ENCODE peak calls at places on chromosomes 5 and 9, in ten cellular contexts. One of them, this sample, is unnamed. For H3K27me3, the result is how much of the 10 kb centered on the place peaks cover.

GRCh38 chr9:136576269-136576626 is 30.4 kb upstream of the NOTCH1 start:
- DNase-seq in cardiac muscle cell: no peak
- DNase-seq in spleen: no peak
- DNase-seq in heart right ventricle: no peak
- DNase-seq in foreskin keratinocyte: peak
- DNase-seq in uterus: no peak
- DNase-seq in breast epithelium: peak
- DNase-seq in K562: no peak
- DNase-seq in CD8-positive, alpha-beta T cell: no peak
- DNase-seq in AG04450: no peak
- DNase-seq in this sample: peak

GRCh38 chr5:61256474-61256873 is 75.6 kb upstream of the ZSWIM6 start:
- DNase-seq in cardiac muscle cell: no peak
- DNase-seq in spleen: no peak
- DNase-seq in heart right ventricle: peak
- DNase-seq in foreskin keratinocyte: no peak
- DNase-seq in uterus: peak
- DNase-seq in breast epithelium: no peak
- DNase-seq in K562: no peak
- DNase-seq in CD8-positive, alpha-beta T cell: no peak
- DNase-seq in AG04450: no peak
- DNase-seq in this sample: peak

GRCh38 chr9:127448112-127448805 is 2.9 kb downstream of the RPL12 start:
- DNase-seq in cardiac muscle cell: no peak
- DNase-seq in spleen: no peak
- DNase-seq in heart right ventricle: no peak
- DNase-seq in foreskin keratinocyte: no peak
- DNase-seq in uterus: no peak
- DNase-seq in breast epithelium: no peak
- DNase-seq in K562: no peak
- DNase-seq in CD8-positive, alpha-beta T cell: no peak
- DNase-seq in AG04450: no peak
- DNase-seq in this sample: no peak

GRCh38 chr9:134357631-134358025 is 31.4 kb downstream of the RXRA start:
- DNase-seq in cardiac muscle cell: no peak
- DNase-seq in spleen: no peak
- DNase-seq in heart right ventricle: no peak
- DNase-seq in foreskin keratinocyte: peak
- DNase-seq in uterus: no peak
- DNase-seq in breast epithelium: no peak
- DNase-seq in K562: no peak
- DNase-seq in CD8-positive, alpha-beta T cell: no peak
- DNase-seq in AG04450: no peak
- DNase-seq in this sample: no peak

GRCh38 chr9:101028346-101029299 is at the start of gene PLPPR1:
- DNase-seq in cardiac muscle cell: peak
- DNase-seq in spleen: peak
- DNase-seq in heart right ventricle: no peak
- DNase-seq in foreskin keratinocyte: peak
- DNase-seq in uterus: no peak
- DNase-seq in breast epithelium: peak
- DNase-seq in K562: no peak
- DNase-seq in CD8-positive, alpha-beta T cell: no peak
- DNase-seq in AG04450: no peak
- DNase-seq in this sample: peak

GRCh38 chr5:168354397-168354796 is 63.0 kb downstream of the WWC1 start:
- DNase-seq in cardiac muscle cell: no peak
- DNase-seq in spleen: no peak
- DNase-seq in heart right ventricle: no peak
- DNase-seq in foreskin keratinocyte: no peak
- DNase-seq in uterus: no peak
- DNase-seq in breast epithelium: no peak
- DNase-seq in K562: no peak
- DNase-seq in CD8-positive, alpha-beta T cell: no peak
- DNase-seq in AG04450: no peak
- DNase-seq in this sample: no peak

GRCh38 chr5:137304227-137304874 is 194.8 kb downstream of the SPOCK1 start:
- DNase-seq in cardiac muscle cell: no peak
- DNase-seq in spleen: no peak
- DNase-seq in heart right ventricle: peak
- DNase-seq in foreskin keratinocyte: no peak
- DNase-seq in uterus: no peak
- DNase-seq in breast epithelium: peak
- DNase-seq in K562: no peak
- DNase-seq in CD8-positive, alpha-beta T cell: no peak
- DNase-seq in AG04450: no peak
- DNase-seq in this sample: no peak

GRCh38 chr5:14222182-14222581 is 79.0 kb downstream of the TRIO start:
- DNase-seq in cardiac muscle cell: no peak
- DNase-seq in spleen: no peak
- DNase-seq in heart right ventricle: no peak
- DNase-seq in foreskin keratinocyte: no peak
- DNase-seq in uterus: no peak
- DNase-seq in breast epithelium: no peak
- DNase-seq in K562: no peak
- DNase-seq in CD8-positive, alpha-beta T cell: no peak
- DNase-seq in AG04450: no peak
- DNase-seq in this sample: no peak

GRCh38 chr9:116475201-116475600 is 211.9 kb upstream of the TRIM32 start:
- DNase-seq in cardiac muscle cell: no peak
- DNase-seq in spleen: no peak
- DNase-seq in heart right ventricle: no peak
- DNase-seq in foreskin keratinocyte: peak
- DNase-seq in uterus: no peak
- DNase-seq in breast epithelium: no peak
- DNase-seq in K562: peak
- DNase-seq in CD8-positive, alpha-beta T cell: no peak
- DNase-seq in AG04450: no peak
- DNase-seq in this sample: no peak

GRCh38 chr9:95341262-95342011 is 23.9 kb upstream of the FANCC start:
- DNase-seq in cardiac muscle cell: peak
- DNase-seq in spleen: no peak
- DNase-seq in heart right ventricle: peak
- DNase-seq in foreskin keratinocyte: no peak
- DNase-seq in uterus: no peak
- DNase-seq in breast epithelium: no peak
- DNase-seq in K562: no peak
- DNase-seq in CD8-positive, alpha-beta T cell: no peak
- DNase-seq in AG04450: no peak
- DNase-seq in this sample: no peak

DNA sequence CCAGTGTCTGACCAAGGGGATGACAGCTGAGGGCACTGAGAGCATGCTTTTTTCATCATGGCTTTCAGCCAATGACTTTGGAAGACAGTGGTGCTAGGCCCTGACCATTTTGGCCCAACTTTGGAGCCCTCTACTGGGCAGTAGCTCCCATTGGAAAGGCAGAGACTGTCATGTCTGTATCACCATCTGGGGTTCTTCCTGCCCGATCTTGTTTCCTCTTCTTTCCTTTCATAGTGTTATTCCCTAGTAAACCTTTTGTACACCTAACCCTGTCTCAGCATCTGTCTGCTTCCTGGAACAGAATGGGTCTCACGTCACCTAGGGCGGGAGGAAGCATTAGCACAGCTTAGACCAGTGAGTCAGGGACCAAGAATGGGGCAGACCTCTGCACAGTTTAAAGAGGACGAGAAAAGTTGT is 97.4 kb upstream of the MAST4 start:
- DNase-seq in cardiac muscle cell: no peak
- DNase-seq in spleen: no peak
- DNase-seq in heart right ventricle: peak
- DNase-seq in foreskin keratinocyte: peak
- DNase-seq in uterus: no peak
- DNase-seq in breast epithelium: no peak
- DNase-seq in K562: peak
- DNase-seq in CD8-positive, alpha-beta T cell: no peak
- DNase-seq in AG04450: no peak
- DNase-seq in this sample: no peak
- TF ChIP-seq CTCF in cardiac muscle cell: peak
- TF ChIP-seq CTCF in spleen: peak
- TF ChIP-seq CTCF in heart right ventricle: peak
- TF ChIP-seq CTCF in foreskin keratinocyte: peak
- TF ChIP-seq CTCF in uterus: no peak
- TF ChIP-seq CTCF in breast epithelium: no peak
- TF ChIP-seq CTCF in K562: peak
- TF ChIP-seq CTCF in CD8-positive, alpha-beta T cell: no peak
- TF ChIP-seq CTCF in AG04450: no peak
- TF ChIP-seq CTCF in this sample: peak

DNA sequence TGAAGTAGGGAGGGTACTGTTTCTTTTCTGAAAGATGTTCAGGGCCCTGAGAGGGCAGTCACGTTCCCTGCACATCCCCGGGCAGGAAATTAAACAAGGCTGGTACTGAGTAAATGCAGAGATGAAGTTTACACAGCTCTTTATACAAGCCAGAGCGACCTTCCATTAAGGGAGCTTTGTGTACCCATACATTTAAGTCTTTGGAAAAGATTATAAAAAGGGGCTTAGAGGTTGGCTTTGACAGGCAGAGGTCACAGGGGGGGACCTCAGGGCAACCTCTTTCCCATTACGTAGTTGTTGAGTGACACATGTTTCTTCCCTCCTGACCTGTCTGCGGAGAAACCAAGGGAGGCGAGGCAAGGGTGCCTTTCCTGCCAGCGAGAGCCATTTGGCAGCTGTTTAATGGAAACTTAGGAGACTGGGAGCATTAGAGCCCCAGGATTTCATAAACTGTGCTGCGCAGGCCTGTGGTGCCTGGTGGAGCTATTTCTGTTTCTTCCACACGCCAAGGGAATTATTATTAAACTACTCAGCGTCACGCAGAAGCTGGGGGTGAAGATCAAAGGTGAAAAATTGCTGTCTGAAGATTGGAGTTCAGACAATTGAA is 3.1 kb upstream of the SMIM32 start:
- DNase-seq in cardiac muscle cell: no peak
- DNase-seq in spleen: no peak
- DNase-seq in heart right ventricle: no peak
- DNase-seq in foreskin keratinocyte: no peak
- DNase-seq in uterus: no peak
- DNase-seq in breast epithelium: no peak
- DNase-seq in K562: no peak
- DNase-seq in CD8-positive, alpha-beta T cell: no peak
- DNase-seq in AG04450: no peak
- DNase-seq in this sample: no peak
- H3K27me3 ChIP-seq in cardiac muscle cell: under half
- H3K27me3 ChIP-seq in spleen: under half
- H3K27me3 ChIP-seq in heart right ventricle: half or more
- H3K27me3 ChIP-seq in foreskin keratinocyte: half or more
- H3K27me3 ChIP-seq in uterus: under half
- H3K27me3 ChIP-seq in breast epithelium: under half
- H3K27me3 ChIP-seq in K562: half or more
- H3K27me3 ChIP-seq in CD8-positive, alpha-beta T cell: under half
- H3K27me3 ChIP-seq in AG04450: half or more
- H3K27me3 ChIP-seq in this sample: under half

DNA sequence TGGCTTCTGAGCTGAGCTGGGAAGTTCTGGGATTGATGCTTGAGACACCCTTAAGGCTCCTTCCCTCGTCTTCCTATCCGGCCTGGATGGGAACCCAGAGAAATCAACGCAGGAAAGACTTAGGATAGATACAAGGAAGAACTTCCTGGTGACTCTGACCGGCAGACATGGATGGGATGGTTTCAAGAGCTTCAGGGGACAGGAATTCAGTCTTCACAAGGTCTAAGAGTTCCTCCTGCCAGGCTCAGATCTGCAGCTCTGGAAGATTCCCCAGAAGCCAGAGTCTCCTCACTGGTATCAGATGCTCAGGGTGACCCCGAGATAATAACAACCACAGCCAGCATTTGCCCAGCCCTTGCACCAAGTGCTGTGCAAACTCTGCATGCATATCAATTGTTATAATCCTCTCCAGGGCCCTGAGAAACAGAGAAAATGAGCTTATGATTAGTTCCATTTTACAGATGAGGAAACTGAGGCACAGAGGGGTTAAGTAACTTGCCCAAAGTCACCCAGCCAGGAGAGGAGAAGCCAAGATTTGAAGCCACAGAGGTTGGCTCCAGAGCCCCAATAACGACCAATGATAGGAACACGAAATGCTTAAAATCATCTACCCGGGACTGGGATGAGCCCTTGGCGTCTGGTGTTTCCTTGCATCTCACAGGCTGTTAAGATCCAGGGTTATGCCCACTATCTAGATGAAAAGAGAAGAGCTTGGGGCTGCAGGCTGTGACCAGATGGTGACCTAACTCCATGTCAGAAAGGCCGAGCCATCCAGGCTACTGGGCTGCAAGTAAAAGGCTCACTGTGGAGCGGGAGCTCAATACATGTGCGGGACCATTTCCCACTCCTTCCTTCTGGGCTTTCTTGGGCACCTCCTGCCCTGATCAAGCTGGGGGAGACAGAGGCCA is 119.8 kb downstream of the C9orf50 start:
- DNase-seq in cardiac muscle cell: no peak
- DNase-seq in spleen: no peak
- DNase-seq in heart right ventricle: no peak
- DNase-seq in foreskin keratinocyte: no peak
- DNase-seq in uterus: no peak
- DNase-seq in breast epithelium: no peak
- DNase-seq in K562: no peak
- DNase-seq in CD8-positive, alpha-beta T cell: no peak
- DNase-seq in AG04450: no peak
- DNase-seq in this sample: no peak
- H3K27ac ChIP-seq in cardiac muscle cell: peak
- H3K27ac ChIP-seq in spleen: peak
- H3K27ac ChIP-seq in heart right ventricle: peak
- H3K27ac ChIP-seq in foreskin keratinocyte: no peak
- H3K27ac ChIP-seq in uterus: peak
- H3K27ac ChIP-seq in breast epithelium: peak
- H3K27ac ChIP-seq in K562: no peak
- H3K27ac ChIP-seq in CD8-positive, alpha-beta T cell: no peak
- H3K27ac ChIP-seq in AG04450: peak
- H3K27ac ChIP-seq in this sample: no peak

GRCh38 chr9:107239474-107239873 is 43.6 kb upstream of the RAD23B start:
- DNase-seq in cardiac muscle cell: no peak
- DNase-seq in spleen: no peak
- DNase-seq in heart right ventricle: no peak
- DNase-seq in foreskin keratinocyte: peak
- DNase-seq in uterus: no peak
- DNase-seq in breast epithelium: no peak
- DNase-seq in K562: peak
- DNase-seq in CD8-positive, alpha-beta T cell: no peak
- DNase-seq in AG04450: no peak
- DNase-seq in this sample: no peak
- TF ChIP-seq CTCF in cardiac muscle cell: peak
- TF ChIP-seq CTCF in spleen: peak
- TF ChIP-seq CTCF in heart right ventricle: peak
- TF ChIP-seq CTCF in foreskin keratinocyte: peak
- TF ChIP-seq CTCF in uterus: no peak
- TF ChIP-seq CTCF in breast epithelium: no peak
- TF ChIP-seq CTCF in K562: peak
- TF ChIP-seq CTCF in CD8-positive, alpha-beta T cell: peak
- TF ChIP-seq CTCF in AG04450: peak
- TF ChIP-seq CTCF in this sample: peak